ENCODE peak calls at places on chromosomes 4 and X, in four cellular contexts. Z is SK-N-SH, U is GM12878, N is K562. W is an unnamed sample.
A peak's percentile ranks its signal among the peaks of the same experiment; 100 is the strongest.

GRCh38 chrX:20951016-20951795 is 423.0 kb upstream of the CNKSR2 start:
- DNase-seq in Z (no peak), N (no peak), U (no peak), W (no peak)

GRCh38 chrX:106615041-106615440 is 3.3 kb downstream of the RADX start:
- DNase-seq in N (no peak), Z (no peak), U (no peak), W (no peak)

GRCh38 chr4:185925910-185926360 is 113.9 kb upstream of the SORBS2 start:
- DNase-seq in U (no peak), Z (no peak), N (no peak), W (no peak)

GRCh38 chrX:119871245-119871598 is 311 bp downstream of the RNF113A start:
- DNase-seq in Z (peak; percentile 19), N (no peak), U (no peak), W (no peak)

GRCh38 chrX:30301977-30302376 is 7.2 kb downstream of the NR0B1 start:
- DNase-seq in Z (no peak), U (no peak), N (no peak), W (no peak)

GRCh38 chrX:18278448-18278847 is 57.8 kb upstream of the BEND2 start:
- DNase-seq in U (no peak), N (no peak), Z (no peak), W (no peak)

GRCh38 chr4:61478340-61478739 is 278.2 kb downstream of the ADGRL3 start:
- DNase-seq in N (no peak), Z (peak; percentile 2), U (no peak), W (no peak)

GRCh38 chrX:44020693-44021092 is 47.5 kb upstream of the NDP start:
- DNase-seq in U (no peak), Z (no peak), N (no peak), W (no peak)

GRCh38 chrX:132270021-132270420 is 50.8 kb upstream of the RAP2C start:
- DNase-seq in Z (no peak), U (no peak), N (no peak), W (no peak)

GRCh38 chrX:119234931-119235555 is 1.0 kb upstream of the PGRMC1 start:
- DNase-seq in Z (no peak), N (no peak), U (no peak), W (no peak)

GRCh38 chr4:32172761-32173160 is 1452.6 kb downstream of the PCDH7 start:
- DNase-seq in U (no peak), Z (no peak), N (no peak), W (no peak)

GRCh38 chrX:29090811-29091210 is 503.6 kb downstream of the IL1RAPL1 start:
- DNase-seq in N (no peak), U (no peak), Z (no peak), W (no peak)

GRCh38 chr4:13907255-13907751 is 279.8 kb upstream of the BOD1L1 start:
- DNase-seq in Z (no peak), N (no peak), U (no peak), W (peak; percentile 47)

GRCh38 chrX:49089553-49089952 is 9.9 kb upstream of the WDR45 start:
- DNase-seq in N (no peak), Z (no peak), U (no peak), W (no peak)

GRCh38 chr4:7398104-7398423 is 36.7 kb downstream of the PSAPL1 start:
- DNase-seq in U (no peak), N (no peak), Z (peak; percentile 76), W (no peak)

GRCh38 chr4:2009651-2010233 is 968 bp upstream of the NELFA start:
- DNase-seq in Z (peak; percentile 87), U (no peak), N (no peak), W (peak; percentile 76)

GRCh38 chrX:39648548-39649254 is 449.1 kb downstream of the BCOR start:
- DNase-seq in U (no peak), N (no peak), Z (no peak), W (no peak)

GRCh38 chrX:10203617-10204016 is 46.8 kb downstream of the CLCN4 start:
- DNase-seq in U (no peak), Z (no peak), N (no peak), W (no peak)

GRCh38 chr4:23614284-23614892 is 275.5 kb downstream of the PPARGC1A start:
- DNase-seq in N (no peak), U (no peak), Z (peak; percentile 33), W (peak; percentile 50)

GRCh38 chr4:157128395-157128794 is 52.4 kb downstream of the GLRB start:
- DNase-seq in U (no peak), Z (peak; percentile 1), N (no peak), W (no peak)

GRCh38 chr4:142801966-142802365 is 44.1 kb downstream of the INPP4B start:
- DNase-seq in N (no peak), Z (no peak), U (no peak), W (no peak)

GRCh38 chr4:145482209-145483021 is 762 bp downstream of the SMAD1 start:
- DNase-seq in Z (peak; percentile 78), U (peak; percentile 28), N (no peak), W (peak; percentile 61)
- TF ChIP-seq POLR2AphosphoS5 in Z (no peak), U (peak; percentile 32), N (no peak), W (no peak)

GRCh38 chr4:38687571-38688011 is 23.6 kb downstream of the KLF3 start:
- DNase-seq in U (no peak), N (no peak), Z (no peak), W (no peak)
- TF ChIP-seq SIN3A in U (no peak), N (no peak), Z (no peak), W (no peak)

DNA sequence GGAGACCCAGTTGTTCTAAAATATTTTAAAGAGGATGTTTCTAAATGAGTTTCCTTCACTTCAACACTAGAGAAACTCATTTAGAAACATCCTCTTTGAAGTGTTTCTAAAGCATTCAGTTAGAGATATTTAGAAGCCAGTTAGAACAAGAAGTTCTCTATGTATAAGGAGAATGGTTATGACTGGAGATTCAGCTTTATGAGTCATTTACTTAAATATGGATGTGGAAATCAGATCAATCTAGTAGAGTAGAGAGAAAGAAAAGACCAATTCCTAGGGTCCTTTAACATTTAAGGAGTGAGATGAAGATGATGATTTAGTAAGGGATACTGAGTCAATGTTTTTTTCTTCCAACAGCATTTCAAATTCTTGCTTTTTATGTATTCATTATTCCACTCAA is 234.1 kb downstream of the GRXCR1 start:
- DNase-seq in N (no peak), U (no peak), Z (no peak), W (no peak)
- TF ChIP-seq NFIC in N (no peak), U (no peak), Z (no peak), W (no peak)

GRCh38 chrX:35787867-35788266 is 10.3 kb upstream of the MAGEB16 start:
- DNase-seq in U (no peak), Z (no peak), N (no peak), W (no peak)

DNA sequence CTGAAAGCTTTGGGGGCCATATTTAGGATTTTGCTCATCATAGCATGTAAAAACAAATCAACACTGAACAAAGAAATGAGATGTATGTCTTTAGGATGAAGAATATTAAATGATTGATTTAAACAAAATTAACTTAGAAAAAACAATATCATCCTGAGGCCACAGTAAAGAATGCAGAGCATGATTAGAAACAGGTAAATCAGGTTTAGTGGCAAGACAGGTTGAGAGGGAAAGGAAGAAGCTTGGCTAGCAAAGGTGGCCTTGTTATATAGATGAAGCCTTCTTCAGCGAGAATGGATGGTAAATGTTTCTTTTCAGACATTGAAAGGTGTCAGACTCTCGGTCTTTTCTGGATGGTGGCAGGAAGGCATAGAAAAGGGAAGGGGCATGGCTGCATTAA is 11.9 kb upstream of the MAGEB16 start:
- DNase-seq in N (no peak), U (no peak), Z (no peak), W (no peak)
- TF ChIP-seq POLR2AphosphoS5 in N (no peak), U (no peak), Z (no peak), W (no peak)

DNA sequence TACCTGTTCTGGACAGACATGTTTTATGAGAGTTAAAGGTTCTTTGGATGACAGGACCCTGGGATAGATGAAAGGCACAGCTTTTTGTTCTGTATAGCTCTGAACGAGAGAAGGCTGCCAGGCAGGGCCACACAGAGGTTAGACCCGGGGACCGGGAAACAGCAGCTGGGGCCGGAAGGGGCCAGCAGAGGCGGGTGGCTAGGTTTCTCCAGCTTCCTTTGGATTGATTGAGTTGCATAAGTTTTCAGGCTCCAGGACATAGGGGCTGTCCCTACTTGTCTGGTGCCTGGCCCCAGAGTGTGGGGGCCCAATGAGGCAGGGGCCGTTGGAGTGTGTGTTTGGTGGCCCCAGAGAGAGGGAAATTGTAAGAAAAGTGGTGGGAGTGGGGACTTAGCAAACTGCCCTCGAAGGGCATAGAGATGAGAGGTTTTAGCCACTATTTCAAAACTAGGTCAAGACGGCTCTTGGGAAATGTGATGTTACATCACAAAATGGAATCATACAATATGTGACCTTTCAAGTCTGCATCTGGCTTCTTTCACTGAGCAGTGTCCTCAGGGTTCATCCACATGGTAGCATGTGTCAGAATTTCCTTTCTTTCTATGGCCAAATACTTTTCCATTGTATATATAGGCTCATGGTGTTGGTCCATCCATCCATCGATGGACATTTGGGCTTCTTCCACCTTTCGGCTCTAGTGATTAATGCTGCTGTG is 3.7 kb downstream of the ZFP92 start:
- DNase-seq in U (no peak), N (no peak), Z (no peak), W (no peak)
- TF ChIP-seq SIN3A in U (no peak), N (no peak), Z (no peak), W (no peak)

GRCh38 chr4:125796138-125796537 is 481.4 kb downstream of the FAT4 start:
- DNase-seq in U (no peak), N (no peak), Z (peak; percentile 49), W (no peak)
- TF ChIP-seq NFIC in U (no peak), N (no peak), Z (no peak), W (no peak)

GRCh38 chr4:154489558-154490260 is 1.9 kb downstream of the DCHS2 start:
- DNase-seq in U (no peak), Z (peak; percentile 9), N (no peak), W (no peak)

GRCh38 chr4:154491731-154492249 is at the start of gene DCHS2:
- DNase-seq in Z (peak; percentile 55), N (peak; percentile 79), U (no peak), W (peak; percentile 24)

GRCh38 chr4:154490261-154490588 is 1.4 kb downstream of the DCHS2 start:
- DNase-seq in Z (no peak), N (no peak), U (no peak), W (no peak)

GRCh38 chr4:154491341-154491679 is 289 bp downstream of the DCHS2 start:
- DNase-seq in N (no peak), U (no peak), Z (peak; percentile 35), W (no peak)

GRCh38 chr4:154490589-154491340 is 834 bp downstream of the DCHS2 start:
- DNase-seq in N (no peak), Z (peak; percentile 41), U (no peak), W (no peak)
- TF ChIP-seq POLR2AphosphoS5 in N (no peak), Z (no peak), U (no peak), W (no peak)

DNA sequence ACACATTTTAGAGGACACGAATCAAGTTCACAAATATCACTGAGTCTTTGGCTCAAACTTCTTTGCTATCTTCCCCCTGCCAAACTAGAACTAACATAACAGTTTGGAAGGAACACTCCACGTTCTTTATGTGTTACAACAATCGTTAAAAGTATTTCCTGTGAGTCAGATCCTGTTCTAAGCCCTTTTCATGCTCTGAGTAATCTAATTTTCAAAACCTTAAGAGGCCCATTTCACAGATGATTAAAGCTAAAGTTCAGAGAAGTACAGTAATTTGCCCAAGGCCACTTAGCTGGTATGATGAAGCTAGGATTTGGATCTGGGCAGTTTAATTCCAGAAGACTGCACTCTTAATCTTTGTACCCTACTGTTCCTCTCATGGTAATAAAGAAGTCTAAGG is 854.4 kb upstream of the INTU start:
- DNase-seq in U (no peak), N (no peak), Z (no peak), W (no peak)
- TF ChIP-seq SIN3A in U (no peak), N (no peak), Z (no peak), W (no peak)

GRCh38 chr4:8710416-8710815 is 117.9 kb downstream of the CPZ start:
- DNase-seq in U (no peak), Z (peak; percentile 9), N (no peak), W (no peak)
- TF ChIP-seq NFIC in U (no peak), Z (no peak), N (no peak), W (no peak)